ENCODE peak calls at places on chromosomes 5 and 9, in six cellular contexts. O is body of pancreas, Q is HCT116, V is AG04450, M is lower lobe of right lung, A is heart right ventricle. H is an unnamed sample.
A peak's percentile ranks its signal among the peaks of the same experiment; 100 is the strongest.

GRCh38 chr9:123761905-123762605 is 167.9 kb downstream of the DENND1A start:
- DNase-seq in O (no peak), Q (no peak), V (no peak), M (no peak), A (no peak), H (peak; percentile 20)

GRCh38 chr9:87585456-87585855 is 87.8 kb downstream of the DAPK1 start:
- DNase-seq in O (no peak), Q (no peak), V (no peak), M (no peak), A (no peak), H (no peak)

GRCh38 chr5:119368238-119368630 is 12.4 kb downstream of the TNFAIP8 start:
- DNase-seq in O (no peak), Q (no peak), V (no peak), M (no peak), A (no peak), H (no peak)

GRCh38 chr5:173196133-173196952 is 38.7 kb downstream of the NKX2-5 start:
- DNase-seq in O (no peak), Q (no peak), V (no peak), M (no peak), A (peak; percentile 53), H (no peak)

GRCh38 chr9:130433168-130433946 is 11.4 kb upstream of the ASS1 start:
- DNase-seq in O (peak; percentile 49), Q (no peak), V (no peak), M (no peak), A (no peak), H (peak; percentile 58)

GRCh38 chr5:179345429-179346321 is at the start of gene ADAMTS2:
- DNase-seq in O (peak; percentile 37), Q (no peak), V (no peak), M (peak; percentile 47), A (peak; percentile 43), H (peak; percentile 56)

GRCh38 chr5:149730620-149731331 is 666 bp downstream of the PPARGC1B start:
- DNase-seq in O (peak; percentile 50), Q (no peak), V (no peak), M (peak; percentile 75), A (peak; percentile 62), H (peak; percentile 14)

GRCh38 chr5:136040746-136041415 is 12.1 kb downstream of the TGFBI start:
- DNase-seq in O (no peak), Q (no peak), V (no peak), M (no peak), A (no peak), H (no peak)

GRCh38 chr5:108122701-108123100 is 259.2 kb downstream of the FBXL17 start:
- DNase-seq in O (no peak), Q (no peak), V (no peak), M (no peak), A (no peak), H (no peak)

GRCh38 chr5:132222649-132223038 is 5.0 kb downstream of the P4HA2 start:
- DNase-seq in O (no peak), Q (no peak), V (no peak), M (no peak), A (no peak), H (no peak)

GRCh38 chr9:120923620-120924328 is 2.8 kb downstream of the TRAF1 start:
- DNase-seq in O (no peak), Q (no peak), V (no peak), M (no peak), A (no peak), H (no peak)

GRCh38 chr5:132437604-132438275 is 52.8 kb downstream of the IRF1 start:
- DNase-seq in O (peak; percentile 48), Q (no peak), V (peak; percentile 89), M (peak; percentile 86), A (peak; percentile 90), H (peak; percentile 94)

GRCh38 chr5:149817539-149817938 is 87.4 kb downstream of the PPARGC1B start:
- DNase-seq in O (no peak), Q (no peak), V (no peak), M (no peak), A (no peak), H (no peak)

GRCh38 chr9:7233516-7233915 is 475.7 kb downstream of the KDM4C start:
- DNase-seq in O (no peak), Q (no peak), V (no peak), M (no peak), A (no peak), H (no peak)

GRCh38 chr5:72988769-72989168 is 32.9 kb downstream of the FCHO2 start:
- DNase-seq in O (no peak), Q (no peak), V (no peak), M (no peak), A (no peak), H (peak; percentile 36)

GRCh38 chr9:108634669-108635462 is 220.9 kb downstream of the ACTL7B start:
- DNase-seq in O (no peak), Q (peak; percentile 10), V (no peak), M (no peak), A (no peak), H (no peak)

GRCh38 chr9:23821400-23822181 is 4.4 kb downstream of the ELAVL2 start:
- DNase-seq in O (peak; percentile 21), Q (no peak), V (no peak), M (no peak), A (no peak), H (no peak)

GRCh38 chr9:85740821-85741111 is 988 bp downstream of the AGTPBP1 start:
- DNase-seq in O (no peak), Q (no peak), V (no peak), M (no peak), A (no peak), H (peak; percentile 26)

GRCh38 chr5:135174315-135175096 is 140.5 kb upstream of the PITX1 start:
- DNase-seq in O (no peak), Q (no peak), V (no peak), M (no peak), A (no peak), H (no peak)

GRCh38 chr5:172418847-172419810 is 35.2 kb downstream of the SH3PXD2B start:
- DNase-seq in O (peak; percentile 73), Q (no peak), V (no peak), M (no peak), A (peak; percentile 53), H (no peak)

GRCh38 chr5:96146675-96147074 is 185.0 kb upstream of the ELL2 start:
- DNase-seq in O (no peak), Q (peak; percentile 38), V (peak; percentile 82), M (no peak), A (no peak), H (peak; percentile 82)

GRCh38 chr5:167952278-167952990 is 339.0 kb upstream of the WWC1 start:
- DNase-seq in O (peak; percentile 14), Q (no peak), V (no peak), M (no peak), A (no peak), H (no peak)

DNA sequence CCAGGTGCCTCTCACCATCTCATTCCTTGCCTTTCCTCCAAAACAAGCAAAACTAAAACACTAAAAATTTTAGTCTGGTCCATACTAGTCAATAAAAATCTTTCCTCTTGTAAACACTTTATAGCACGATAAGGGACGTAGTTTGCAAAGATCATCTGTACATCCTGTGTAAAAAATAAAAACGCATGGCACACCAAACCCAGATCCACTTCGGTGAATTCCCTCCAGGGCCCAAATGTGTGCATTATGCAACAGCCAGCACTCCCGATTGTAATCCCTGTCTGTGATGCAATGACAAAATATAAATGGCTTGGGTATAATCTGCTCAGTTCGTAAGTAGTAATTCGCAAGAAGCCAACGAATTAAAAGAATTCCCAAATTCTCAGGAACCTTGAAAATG is 1.4 kb downstream of the FAM169A start:
- DNase-seq in O (no peak), Q (no peak), V (no peak), M (no peak), A (no peak), H (peak; percentile 8)
- H3K4me3 ChIP-seq in O (no peak overlapping the region), Q (peak overlapping the region; percentile 75), V (no peak overlapping the region), M (no peak overlapping the region), A (no peak overlapping the region), H (no peak overlapping the region)

GRCh38 chr9:69151506-69151905 is 22.6 kb upstream of the TJP2 start:
- DNase-seq in O (no peak), Q (no peak), V (no peak), M (no peak), A (no peak), H (no peak)

GRCh38 chr9:69153707-69154521 is 20.2 kb upstream of the TJP2 start:
- DNase-seq in O (no peak), Q (no peak), V (no peak), M (no peak), A (no peak), H (no peak)

GRCh38 chr9:69147041-69147834 is 26.8 kb upstream of the TJP2 start:
- DNase-seq in O (no peak), Q (no peak), V (no peak), M (no peak), A (no peak), H (no peak)

GRCh38 chr9:69145148-69145547 is 28.9 kb upstream of the TJP2 start:
- DNase-seq in O (no peak), Q (no peak), V (no peak), M (no peak), A (no peak), H (no peak)

DNA sequence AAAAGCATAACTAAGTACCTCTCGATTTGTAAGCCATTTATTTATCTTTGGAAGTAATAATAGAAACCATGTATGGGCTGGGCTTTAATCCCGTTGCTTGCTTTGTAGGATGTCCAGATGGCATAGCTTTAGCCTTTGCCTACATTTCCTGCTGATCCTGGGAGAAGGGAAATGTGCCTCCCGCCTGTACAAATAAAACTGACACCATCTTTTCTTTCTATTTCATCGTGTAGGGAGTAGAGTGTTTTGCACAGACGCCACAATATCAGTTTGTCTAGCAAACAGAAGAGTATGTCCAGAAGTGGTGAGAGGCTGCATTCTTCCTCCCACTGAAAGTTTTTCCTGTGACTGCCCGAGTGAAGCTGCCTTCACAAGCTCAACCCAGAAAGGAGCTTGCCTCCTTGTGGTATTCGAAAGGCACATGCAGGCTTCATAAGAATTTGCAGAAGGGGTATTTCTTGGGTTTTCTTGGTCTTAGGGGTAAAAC is 24.7 kb upstream of the TJP2 start:
- DNase-seq in O (no peak), Q (no peak), V (peak; percentile 65), M (no peak), A (peak; percentile 28), H (peak; percentile 89)
- TF ChIP-seq CTCF in O (peak; percentile 25), Q (no peak), V (peak; percentile 69), M (peak; percentile 21), A (peak; percentile 52), H (peak; percentile 48)

DNA sequence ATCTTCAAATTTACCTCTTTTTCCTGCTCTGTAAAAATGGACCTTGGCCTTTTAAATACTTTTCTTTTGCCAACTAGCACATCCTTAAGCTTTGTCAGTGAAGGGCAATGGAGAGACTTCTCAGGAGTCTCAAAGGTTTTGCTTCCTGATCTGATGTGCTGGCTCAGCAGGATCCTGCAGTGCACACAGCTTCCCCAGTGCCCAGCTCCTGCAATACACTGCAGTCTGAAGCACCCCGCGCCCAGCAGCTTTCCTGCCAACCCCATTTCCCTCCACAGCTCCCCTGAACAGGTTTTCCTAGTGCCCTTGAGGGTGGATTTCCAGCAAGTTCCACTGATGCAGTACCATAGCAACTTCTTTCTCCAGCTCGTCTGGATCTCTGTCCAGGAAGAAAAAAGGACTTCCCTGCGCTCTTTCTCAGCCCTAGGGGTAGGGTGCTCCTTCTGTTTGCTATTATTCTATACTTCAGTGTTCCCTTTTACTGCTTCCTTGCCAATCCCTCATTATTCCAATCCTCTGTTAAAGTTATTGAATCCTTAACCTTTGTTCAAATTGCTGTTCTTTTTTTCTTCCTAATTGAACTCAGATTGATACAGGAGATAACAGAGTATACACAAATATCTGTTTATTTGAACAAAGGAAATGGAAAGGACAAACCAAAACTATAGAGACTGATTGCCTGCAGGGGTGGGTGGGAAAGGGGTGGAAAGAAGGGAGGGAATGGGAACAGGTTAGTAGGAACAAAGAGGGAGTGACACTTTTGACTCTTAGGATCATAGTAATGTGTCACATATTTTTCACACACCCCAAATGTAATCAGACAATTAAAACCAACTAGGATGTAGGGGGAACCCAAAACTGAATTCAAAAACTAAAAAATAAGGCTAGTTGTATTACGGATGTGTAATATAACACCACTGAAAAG is 8.5 kb downstream of the SNAPC3 start:
- DNase-seq in O (peak; percentile 21), Q (no peak), V (no peak), M (no peak), A (no peak), H (no peak)
- H3K4me3 ChIP-seq in O (no peak overlapping the region), Q (no peak overlapping the region), V (no peak overlapping the region), M (no peak overlapping the region), A (no peak overlapping the region), H (no peak overlapping the region)

GRCh38 chr5:66796306-66797292 is 200.4 kb downstream of the MAST4 start:
- DNase-seq in O (no peak), Q (no peak), V (no peak), M (no peak), A (no peak), H (peak; percentile 21)
- TF ChIP-seq CTCF in O (peak; percentile 29), Q (no peak), V (peak; percentile 24), M (peak; percentile 15), A (peak; percentile 34), H (peak; percentile 27)